ENCODE peak calls at places on chromosomes 12 and 14, in nine cellular contexts. F is adrenal gland, M is ovary, A is GM23248, N is adipocyte, D is colonic mucosa, H is uterus, J is breast epithelium, B is left ventricle myocardium inferior. X is an unnamed sample.

GRCh38 chr14:58832010-58832409 is 194.2 kb downstream of the DACT1 start:
- DNase-seq in A (no peak), N (no peak), B (no peak), J (peak; percentile 57), D (no peak), F (no peak), M (no peak), H (no peak), X (no peak)

GRCh38 chr14:102957222-102957621 is 34.8 kb downstream of the AMN start:
- DNase-seq in B (no peak), D (no peak), H (no peak), F (no peak), A (peak; percentile 63), N (no peak), M (no peak), J (no peak), X (no peak)

GRCh38 chr12:99600388-99600787 is 47.2 kb upstream of the GARIN6 start:
- DNase-seq in A (no peak), B (no peak), M (no peak), F (no peak), N (no peak), J (no peak), H (no peak), D (no peak), X (no peak)

GRCh38 chr12:77189463-77189862 is 124.1 kb upstream of the E2F7 start:
- DNase-seq in N (peak; percentile 41), H (no peak), B (no peak), D (no peak), A (peak; percentile 87), J (no peak), F (no peak), M (no peak), X (no peak)

GRCh38 chr14:98198385-98198784 is 1073.6 kb downstream of the BCL11B start:
- DNase-seq in F (no peak), D (no peak), A (no peak), N (no peak), J (no peak), H (no peak), M (no peak), B (no peak), X (no peak)

GRCh38 chr14:78130356-78130755 is 39.8 kb upstream of the NRXN3 start:
- DNase-seq in A (no peak), H (no peak), M (no peak), N (no peak), B (no peak), F (no peak), J (no peak), D (no peak), X (no peak)

GRCh38 chr12:77210724-77211123 is 145.4 kb upstream of the E2F7 start:
- DNase-seq in J (no peak), M (no peak), D (no peak), N (no peak), F (no peak), A (no peak), B (no peak), H (no peak), X (no peak)

GRCh38 chr12:7113389-7113871 is 4.4 kb upstream of the C1RL start:
- DNase-seq in B (no peak), J (no peak), M (peak; percentile 32), H (peak; percentile 51), F (no peak), A (peak; percentile 57), N (peak; percentile 73), D (no peak), X (no peak)

GRCh38 chr12:132429932-132430643 is 59.9 kb upstream of the FBRSL1 start:
- DNase-seq in B (no peak), J (no peak), F (no peak), M (peak; percentile 48), N (peak; percentile 44), H (no peak), D (peak; percentile 85), A (peak; percentile 58), X (no peak)

GRCh38 chr12:91704446-91704845 is 441.2 kb downstream of the BTG1 start:
- DNase-seq in H (no peak), M (no peak), J (no peak), F (no peak), A (peak; percentile 13), D (no peak), N (peak; percentile 32), B (no peak), X (no peak)

GRCh38 chr12:49971141-49971540 is 1.6 kb upstream of the AQP6 start:
- DNase-seq in A (no peak), H (no peak), B (no peak), F (no peak), M (no peak), N (no peak), D (no peak), J (no peak), X (no peak)

GRCh38 chr14:69693145-69693544 is 73.8 kb upstream of the SRSF5 start:
- DNase-seq in B (peak; percentile 45), H (no peak), N (no peak), D (no peak), M (peak; percentile 67), J (no peak), A (no peak), F (no peak), X (no peak)

GRCh38 chr12:74031045-74031444 is 506.6 kb upstream of the ATXN7L3B start:
- DNase-seq in A (no peak), J (no peak), M (no peak), F (no peak), N (no peak), B (no peak), D (no peak), H (no peak), X (no peak)

GRCh38 chr14:88321692-88322504 is 1.2 kb downstream of the KCNK10 start:
- DNase-seq in J (no peak), N (no peak), H (no peak), D (no peak), A (no peak), B (no peak), F (no peak), M (no peak), X (no peak)

GRCh38 chr12:133233993-133234564 is 1.6 kb downstream of the ANHX start:
- DNase-seq in N (no peak), M (no peak), B (no peak), F (no peak), J (no peak), D (no peak), A (no peak), H (no peak), X (peak; percentile 24)

DNA sequence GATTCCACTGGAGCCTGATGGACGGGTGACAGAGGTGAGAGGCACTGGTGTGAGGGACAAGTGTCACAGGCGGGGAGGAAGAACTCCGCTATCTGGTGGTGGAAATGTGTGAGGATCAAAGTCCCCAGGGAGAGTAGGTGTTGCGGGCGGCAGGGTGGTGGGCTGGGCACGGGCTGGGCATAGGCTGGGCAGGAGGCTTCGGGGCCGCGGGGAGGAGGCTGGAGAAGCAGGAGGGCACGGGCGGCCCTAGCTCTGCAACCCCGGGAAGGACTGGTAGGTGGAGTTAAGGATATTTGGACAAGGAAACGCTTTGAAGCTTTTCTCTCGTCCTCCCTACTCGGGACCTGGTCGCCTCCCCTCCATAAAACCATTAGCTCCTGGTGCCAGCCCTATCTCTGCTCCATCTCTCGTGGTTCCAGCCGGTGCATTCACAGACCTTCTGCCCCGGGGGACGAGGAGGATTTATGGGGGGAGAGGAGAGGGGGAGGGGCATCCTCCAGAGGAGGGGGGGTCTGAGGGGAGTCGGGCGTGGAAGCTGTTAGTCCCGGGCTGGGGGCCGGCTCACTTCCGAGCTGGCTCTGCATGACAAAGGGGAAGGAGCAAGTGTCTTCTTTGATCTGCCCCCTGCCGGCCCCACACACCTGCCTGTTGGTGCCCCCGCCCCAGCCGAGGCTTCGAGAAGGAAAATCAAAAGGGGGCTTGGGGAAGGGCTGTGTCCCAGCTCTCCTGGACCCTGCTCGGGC is 478 bp downstream of the WNT5B start:
- DNase-seq in M (no peak), B (no peak), N (no peak), A (no peak), D (peak; percentile 52), F (no peak), H (no peak), J (no peak), X (no peak)
- H3K27me3 ChIP-seq in M (no peaks in the 10 kb centered on the region), B (peaks cover 6% of the 10 kb centered on the region), N (no peaks in the 10 kb centered on the region), A (no peaks in the 10 kb centered on the region), D (peaks cover 18% of the 10 kb centered on the region), F (no peaks in the 10 kb centered on the region), H (no peaks in the 10 kb centered on the region), J (no peaks in the 10 kb centered on the region), X (no peaks in the 10 kb centered on the region)

DNA sequence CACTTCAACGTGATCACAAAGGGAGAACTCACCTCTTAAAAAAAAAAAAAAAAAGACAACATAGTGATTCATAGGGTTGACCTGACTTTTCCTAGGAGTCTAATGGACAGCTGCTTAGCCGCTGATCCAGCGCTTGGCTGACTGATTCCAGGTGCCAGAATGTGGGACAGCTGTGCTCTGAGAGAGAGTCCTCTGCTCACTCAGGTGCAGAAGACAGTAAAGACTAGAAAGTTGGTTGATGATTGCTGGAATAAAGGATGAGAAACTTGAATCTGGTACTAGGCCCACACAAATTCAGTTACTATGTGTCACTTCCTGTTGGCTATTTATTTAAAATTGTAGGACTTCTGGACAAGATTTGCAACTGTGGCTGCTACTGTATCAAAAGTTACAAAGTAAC is 229.4 kb downstream of the CHST11 start:
- DNase-seq in D (no peak), A (peak; percentile 68), H (no peak), B (no peak), M (no peak), J (no peak), N (no peak), F (no peak), X (no peak)
- H3K4me1 ChIP-seq in D (no peaks in the 10 kb centered on the region), A (peaks cover 9% of the 10 kb centered on the region), H (peaks cover 5% of the 10 kb centered on the region), B (peaks cover 37% of the 10 kb centered on the region), M (no peaks in the 10 kb centered on the region), J (no peaks in the 10 kb centered on the region), N (peaks cover 17% of the 10 kb centered on the region), F (peaks cover 16% of the 10 kb centered on the region), X (peaks cover 2% of the 10 kb centered on the region)

GRCh38 chr14:51242545-51243490 is 2.8 kb downstream of the TMX1 start:
- DNase-seq in N (peak; percentile 14), J (no peak), M (no peak), D (no peak), F (no peak), B (no peak), H (no peak), A (no peak), X (no peak)
- H3K4me3 ChIP-seq in N (peak overlapping the region; percentile 22), J (no peak overlapping the region), M (no peak overlapping the region), D (no peak overlapping the region), F (no peak overlapping the region), B (no peak overlapping the region), H (no peak overlapping the region), A (peak overlapping the region; percentile 91), X (no peak overlapping the region)

GRCh38 chr14:37590096-37590809 is 4.8 kb downstream of the FOXA1 start:
- DNase-seq in F (no peak), M (no peak), A (no peak), J (no peak), D (no peak), N (no peak), B (no peak), H (no peak), X (no peak)

GRCh38 chr14:37591941-37592287 is 3.1 kb downstream of the FOXA1 start:
- DNase-seq in B (no peak), D (peak; percentile 47), M (no peak), F (no peak), H (no peak), J (no peak), A (no peak), N (no peak), X (peak; percentile 50)

GRCh38 chr14:37588956-37589737 is 5.9 kb downstream of the FOXA1 start:
- DNase-seq in F (no peak), J (no peak), D (peak; percentile 42), H (no peak), N (no peak), M (no peak), B (no peak), A (no peak), X (no peak)

GRCh38 chr14:37591311-37591940 is 3.6 kb downstream of the FOXA1 start:
- DNase-seq in M (no peak), F (no peak), H (no peak), N (no peak), A (no peak), J (no peak), D (peak; percentile 67), B (no peak), X (no peak)

GRCh38 chr14:37590810-37591139 is 4.3 kb downstream of the FOXA1 start:
- DNase-seq in A (no peak), M (no peak), F (no peak), D (no peak), J (no peak), N (no peak), H (no peak), B (no peak), X (no peak)
- H3K27me3 ChIP-seq in A (peaks cover 74% of the 10 kb centered on the region), M (peaks cover 5% of the 10 kb centered on the region), F (peaks cover 86% of the 10 kb centered on the region), D (peaks cover 17% of the 10 kb centered on the region), J (peaks cover 94% of the 10 kb centered on the region), N (peaks cover 80% of the 10 kb centered on the region), H (peaks cover 48% of the 10 kb centered on the region), B (peaks cover 100% of the 10 kb centered on the region), X (peaks cover 6% of the 10 kb centered on the region)

X was measured in lung.